ENCODE peak calls at places on chromosome 6, in six cellular contexts. S is fibroblast of the aortic adventitia, U is psoas muscle, H is bronchial epithelial cell, G is foreskin fibroblast, W is iPS DF 6.9. E is an unnamed sample.

GRCh38 chr6:19311786-19312185 is 525.4 kb upstream of the ID4 start:
- DNase-seq in S (no peak), U (no peak), W (peak; percentile 13), H (no peak), G (no peak), E (no peak)

GRCh38 chr6:45469708-45470107 is 92.0 kb upstream of the SUPT3H start:
- DNase-seq in U (no peak), S (no peak), H (no peak), W (no peak), G (no peak), E (no peak)

GRCh38 chr6:79570802-79571367 is 33.7 kb upstream of the LCA5 start:
- DNase-seq in W (no peak), U (no peak), S (peak; percentile 53), H (peak; percentile 54), G (no peak), E (peak; percentile 33)

GRCh38 chr6:76772951-76773350 is 690.3 kb downstream of the HTR1B start:
- DNase-seq in U (no peak), G (no peak), W (no peak), S (no peak), H (peak; percentile 44), E (no peak)

GRCh38 chr6:107698146-107698545 is 126.0 kb downstream of the SCML4 start:
- DNase-seq in S (peak; percentile 77), W (no peak), U (no peak), G (peak; percentile 94), H (peak; percentile 66), E (no peak)

GRCh38 chr6:98904096-98904495 is 43.6 kb downstream of the FBXL4 start:
- DNase-seq in S (peak; percentile 5), U (no peak), H (no peak), W (no peak), G (no peak), E (no peak)

GRCh38 chr6:32685603-32686002 is 19.1 kb upstream of the HLA-DQB1 start:
- DNase-seq in U (no peak), G (no peak), W (no peak), S (no peak), H (peak; percentile 39), E (peak; percentile 91)

GRCh38 chr6:16392010-16392409 is 153.6 kb downstream of the GMPR start:
- DNase-seq in W (no peak), U (no peak), H (no peak), S (peak; percentile 64), G (no peak), E (no peak)

GRCh38 chr6:87656857-87657256 is 45.2 kb downstream of the AKIRIN2 start:
- DNase-seq in S (no peak), G (no peak), H (no peak), W (no peak), U (no peak), E (peak; percentile 90)

GRCh38 chr6:168367285-168367720 is 47.7 kb upstream of the DACT2 start:
- DNase-seq in S (peak; percentile 8), H (no peak), W (no peak), G (no peak), U (no peak), E (no peak)

GRCh38 chr6:92196320-92196719 is 1223.0 kb downstream of the EPHA7 start:
- DNase-seq in S (no peak), U (no peak), H (no peak), W (no peak), G (no peak), E (no peak)

GRCh38 chr6:9456241-9456658 is 958.6 kb downstream of the TFAP2A start:
- DNase-seq in U (no peak), W (peak; percentile 11), S (no peak), H (no peak), G (no peak), E (no peak)

GRCh38 chr6:20664250-20664649 is 130.0 kb downstream of the CDKAL1 start:
- DNase-seq in W (no peak), U (no peak), S (no peak), G (no peak), H (no peak), E (no peak)

GRCh38 chr6:168648730-168649129 is 207.7 kb downstream of the SMOC2 start:
- DNase-seq in W (no peak), U (no peak), H (no peak), S (no peak), G (no peak), E (no peak)

GRCh38 chr6:95687839-95688238 is 110.5 kb downstream of the MANEA start:
- DNase-seq in S (no peak), G (no peak), U (no peak), H (no peak), W (no peak), E (no peak)

GRCh38 chr6:166417285-166417691 is 34.5 kb upstream of the MPC1 start:
- DNase-seq in S (no peak), W (no peak), G (no peak), U (peak; percentile 3), H (no peak), E (peak; percentile 93)

GRCh38 chr6:158328446-158328845 is 16.2 kb downstream of the TULP4 start:
- DNase-seq in S (no peak), G (no peak), H (no peak), U (no peak), W (peak; percentile 20), E (no peak)

GRCh38 chr6:84522135-84522535 is 242.3 kb downstream of the TBX18 start:
- DNase-seq in W (no peak), U (no peak), H (peak; percentile 94), G (peak; percentile 90), S (peak; percentile 91), E (no peak)

DNA sequence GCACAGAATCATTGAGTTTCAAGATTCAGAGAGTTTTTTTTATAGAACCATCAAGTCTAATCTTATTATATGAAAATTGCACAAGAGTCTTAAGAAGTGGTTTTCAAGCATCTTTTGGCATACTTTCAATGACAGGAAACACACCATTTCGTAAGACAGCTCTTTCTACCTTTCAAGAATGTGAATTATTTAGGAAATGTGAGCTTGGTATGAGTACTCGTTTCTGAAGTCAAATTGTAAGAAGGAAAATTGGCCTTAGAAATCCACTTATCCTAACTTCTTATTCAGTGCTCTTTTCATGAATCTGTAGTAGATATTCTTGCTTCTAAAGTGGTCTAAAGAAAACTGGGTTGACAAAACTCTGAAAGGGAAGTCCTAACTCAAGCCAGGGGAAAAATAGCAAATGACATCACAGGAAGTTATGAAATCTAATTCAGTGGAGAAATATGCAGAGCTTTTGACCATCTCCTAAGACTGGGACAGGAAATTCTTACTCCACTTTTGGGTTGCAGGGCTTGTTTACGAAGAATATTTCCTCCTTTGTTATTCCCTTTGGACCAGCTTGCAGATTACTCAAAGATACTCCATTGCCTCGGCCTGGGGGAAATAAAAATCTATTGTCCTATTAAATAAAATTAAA is 38.4 kb upstream of the OGFRL1 start:
- DNase-seq in G (peak; percentile 79), W (no peak), S (peak; percentile 93), U (no peak), H (peak; percentile 79), E (no peak)
- H3K4me3 ChIP-seq in G (no peak overlapping the region), W (no peak overlapping the region), S (no peak overlapping the region), U (no peak overlapping the region), H (no peak overlapping the region), E (no peak overlapping the region)

GRCh38 chr6:10556496-10557391 is 35.6 kb downstream of the GCNT2 start:
- DNase-seq in U (no peak), G (no peak), W (no peak), H (no peak), S (no peak), E (no peak)

GRCh38 chr6:10559492-10560150 is 38.5 kb downstream of the GCNT2 start:
- DNase-seq in W (no peak), H (no peak), S (no peak), G (no peak), U (no peak), E (no peak)

GRCh38 chr6:10555625-10556309 is 34.6 kb downstream of the GCNT2 start:
- DNase-seq in H (peak; percentile 50), W (no peak), G (peak; percentile 21), U (peak; percentile 66), S (peak; percentile 23), E (no peak)

GRCh38 chr6:10557886-10558285 is 36.7 kb downstream of the GCNT2 start:
- DNase-seq in W (no peak), G (no peak), U (no peak), S (no peak), H (no peak), E (no peak)

DNA sequence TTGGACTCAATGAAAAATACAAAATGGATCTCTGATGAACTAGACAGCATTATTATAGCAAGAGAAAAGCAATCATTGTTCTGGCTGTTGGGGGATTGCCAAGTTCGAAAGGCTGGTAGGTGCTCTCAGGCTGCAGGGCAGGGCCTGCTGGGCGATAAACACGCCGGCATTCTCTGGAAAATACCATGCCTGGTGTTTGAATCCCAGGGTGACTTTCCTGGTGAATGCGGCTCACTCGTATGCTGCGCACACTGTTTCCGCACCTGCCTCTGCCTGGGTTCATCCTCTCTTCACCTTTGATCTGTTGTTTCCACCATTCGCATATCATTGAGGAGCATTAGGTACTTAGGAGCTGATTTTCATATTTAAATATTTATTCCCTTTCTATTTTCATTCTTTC is 37.4 kb downstream of the GCNT2 start:
- DNase-seq in W (no peak), U (no peak), S (no peak), H (no peak), G (no peak), E (no peak)
- H3K4me3 ChIP-seq in W (peak overlapping the region; percentile 37), U (no peak overlapping the region), S (no peak overlapping the region), H (no peak overlapping the region), G (no peak overlapping the region), E (no peak overlapping the region)

GRCh38 chr6:35506536-35506935 is 6.2 kb downstream of the TULP1 start:
- DNase-seq in S (no peak), W (no peak), U (no peak), G (no peak), H (no peak), E (no peak)

GRCh38 chr6:35507221-35507620 is 5.5 kb downstream of the TULP1 start:
- DNase-seq in W (no peak), G (no peak), H (no peak), U (no peak), S (no peak), E (no peak)

GRCh38 chr6:35508027-35508426 is 4.7 kb downstream of the TULP1 start:
- DNase-seq in S (no peak), H (no peak), U (no peak), W (no peak), G (no peak), E (no peak)

GRCh38 chr6:35505985-35506384 is 6.7 kb downstream of the TULP1 start:
- DNase-seq in W (no peak), H (no peak), S (no peak), G (no peak), U (no peak), E (no peak)

GRCh38 chr6:35508542-35508941 is 4.2 kb downstream of the TULP1 start:
- DNase-seq in W (no peak), H (no peak), G (no peak), U (peak; percentile 24), S (no peak), E (no peak)
- H3K4me3 ChIP-seq in W (no peak overlapping the region), H (no peak overlapping the region), G (no peak overlapping the region), U (no peak overlapping the region), S (no peak overlapping the region), E (no peak overlapping the region)

GRCh38 chr6:139483082-139483481 is 108.6 kb upstream of the CITED2 start:
- DNase-seq in S (no peak), U (no peak), H (no peak), W (peak; percentile 57), G (no peak), E (no peak)

GRCh38 chr6:139485185-139485584 is 110.7 kb upstream of the CITED2 start:
- DNase-seq in H (no peak), G (no peak), S (no peak), U (no peak), W (no peak), E (no peak)

GRCh38 chr6:139479433-139480222 is 105.2 kb upstream of the CITED2 start:
- DNase-seq in W (no peak), S (no peak), H (no peak), G (no peak), U (no peak), E (no peak)

GRCh38 chr6:139482184-139482751 is 107.8 kb upstream of the CITED2 start:
- DNase-seq in W (no peak), U (no peak), H (no peak), G (no peak), S (no peak), E (no peak)

GRCh38 chr6:139480356-139480833 is 105.9 kb upstream of the CITED2 start:
- DNase-seq in U (no peak), W (no peak), G (no peak), S (no peak), H (no peak), E (no peak)
- H3K4me3 ChIP-seq in U (no peak overlapping the region), W (no peak overlapping the region), G (no peak overlapping the region), S (no peak overlapping the region), H (no peak overlapping the region), E (no peak overlapping the region)